ENCODE peak calls at places on chromosome 9, in five cellular contexts. B is A549, A is GM12878, R is K562, E is HepG2. P is an unnamed sample.

GRCh38 chr9:75175395-75175794 is 87.1 kb downstream of the OSTF1 start:
- ATAC-seq in R (no peak), A (no peak), E (no peak), B (no peak), P (no peak)

GRCh38 chr9:15743512-15743911 is 190.7 kb downstream of the CCDC171 start:
- ATAC-seq in B (no peak), E (no peak), A (peak; percentile 93), R (no peak), P (no peak)

GRCh38 chr9:135037521-135038250 is 49.8 kb upstream of the OLFM1 start:
- ATAC-seq in E (no peak), A (no peak), R (no peak), B (no peak), P (no peak)

GRCh38 chr9:70554881-70555280 is 140.4 kb upstream of the KLF9 start:
- ATAC-seq in B (no peak), R (no peak), A (no peak), E (no peak), P (no peak)

GRCh38 chr9:22240619-22241018 is 206.0 kb upstream of the DMRTA1 start:
- ATAC-seq in E (no peak), R (no peak), B (no peak), A (peak; percentile 83), P (no peak)

GRCh38 chr9:4086119-4087088 is 213.5 kb downstream of the GLIS3 start:
- ATAC-seq in R (no peak), A (no peak), E (no peak), B (no peak), P (no peak)

GRCh38 chr9:83130541-83130940 is 67.6 kb upstream of the RASEF start:
- ATAC-seq in B (peak; percentile 93), E (no peak), R (no peak), A (no peak), P (no peak)

GRCh38 chr9:7935666-7936065 is 136.1 kb upstream of the DMAC1 start:
- ATAC-seq in B (no peak), R (no peak), A (peak; percentile 26), E (no peak), P (no peak)

GRCh38 chr9:72441296-72442211 is 76.5 kb upstream of the ZFAND5 start:
- ATAC-seq in R (no peak), E (no peak), B (no peak), A (no peak), P (no peak)

GRCh38 chr9:116112236-116112635 is 41.4 kb upstream of the PAPPA start:
- ATAC-seq in B (no peak), R (no peak), E (no peak), A (no peak), P (no peak)

GRCh38 chr9:88775037-88775471 is 216.2 kb upstream of the S1PR3 start:
- ATAC-seq in B (peak; percentile 75), R (peak; percentile 64), A (no peak), E (no peak), P (peak; percentile 92)

GRCh38 chr9:103082494-103082893 is 87.4 kb downstream of the CYLC2 start:
- ATAC-seq in A (no peak), B (no peak), E (no peak), R (no peak), P (no peak)

GRCh38 chr9:107208121-107208520 is 75.0 kb upstream of the RAD23B start:
- ATAC-seq in R (no peak), B (no peak), E (no peak), A (peak; percentile 70), P (no peak)

GRCh38 chr9:122367065-122367464 is 3.8 kb upstream of the PTGS1 start:
- ATAC-seq in B (no peak), R (no peak), E (no peak), A (no peak), P (no peak)

GRCh38 chr9:69582544-69583297 is 89.5 kb downstream of the APBA1 start:
- ATAC-seq in E (no peak), A (no peak), R (no peak), B (no peak), P (no peak)

GRCh38 chr9:90300901-90301688 is 341.5 kb downstream of the DIRAS2 start:
- ATAC-seq in E (no peak), R (no peak), B (peak; percentile 100), A (no peak), P (peak; percentile 60)

GRCh38 chr9:127545196-127546124 is 66.6 kb upstream of the STXBP1 start:
- ATAC-seq in B (peak; percentile 76), R (no peak), A (peak; percentile 93), E (peak; percentile 92), P (peak; percentile 50)

GRCh38 chr9:81827616-81828296 is 100.5 kb upstream of the SPATA31D4 start:
- ATAC-seq in E (no peak), B (no peak), R (no peak), A (no peak), P (no peak)

GRCh38 chr9:88993327-88993726 is 2.1 kb downstream of the S1PR3 start:
- ATAC-seq in E (peak; percentile 64), B (no peak), A (no peak), R (no peak), P (no peak)

GRCh38 chr9:36268007-36268427 is 9.8 kb upstream of the GNE start:
- ATAC-seq in E (no peak), A (no peak), R (no peak), B (no peak), P (no peak)

GRCh38 chr9:94630833-94631232 is 8.5 kb downstream of the FBP1 start:
- ATAC-seq in R (no peak), B (no peak), E (no peak), A (no peak), P (no peak)

GRCh38 chr9:126145887-126146253 is 180.8 kb upstream of the MVB12B start:
- ATAC-seq in A (no peak), R (no peak), E (peak; percentile 3), B (no peak), P (no peak)

GRCh38 chr9:19408693-19409405 is at the start of gene ACER2:
- ATAC-seq in A (peak; percentile 96), B (peak; percentile 93), E (peak; percentile 93), R (peak; percentile 94), P (peak; percentile 95)
- TF ChIP-seq POLR2A in A (peak; percentile 94), B (peak; percentile 87), E (peak; percentile 83), R (peak; percentile 89), P (peak; percentile 82)

GRCh38 chr9:112747094-112747493 is 3.5 kb upstream of the SNX30 start:
- ATAC-seq in R (no peak), B (no peak), A (no peak), E (peak; percentile 59), P (no peak)
- TF ChIP-seq EP300 in R (no peak), B (no peak), A (no peak), E (peak; percentile 25), P (no peak)

DNA sequence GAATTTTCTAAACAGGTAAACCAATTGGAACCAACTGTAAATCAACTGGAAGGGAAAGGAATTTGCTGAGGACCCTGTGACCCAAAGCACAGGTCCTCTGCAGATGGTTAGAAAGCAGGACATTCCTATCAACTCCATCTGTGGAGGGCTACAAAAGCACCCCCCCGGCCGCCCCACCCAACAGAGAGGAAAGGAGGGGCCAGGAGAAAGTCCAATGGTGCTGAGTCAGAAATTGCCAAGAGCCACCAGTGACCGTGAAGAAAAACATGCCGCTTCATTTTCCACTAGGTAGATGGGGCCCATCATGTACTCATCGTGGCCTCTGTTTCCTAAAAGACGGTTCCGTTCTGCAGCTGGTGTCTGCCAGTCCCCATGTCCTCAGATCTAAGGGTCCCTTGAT is 66.3 kb downstream of the RAPGEF1 start:
- ATAC-seq in E (no peak), A (no peak), B (no peak), R (no peak), P (no peak)
- TF ChIP-seq POLR2A in E (no peak), A (no peak), B (no peak), R (no peak), P (no peak)

GRCh38 chr9:130150779-130151381 is 21.3 kb upstream of the NCS1 start:
- ATAC-seq in B (peak; percentile 33), E (no peak), R (peak; percentile 21), A (no peak), P (no peak)
- TF ChIP-seq EP300 in B (no peak), E (no peak), R (peak; percentile 37), A (no peak), P (no peak)

DNA sequence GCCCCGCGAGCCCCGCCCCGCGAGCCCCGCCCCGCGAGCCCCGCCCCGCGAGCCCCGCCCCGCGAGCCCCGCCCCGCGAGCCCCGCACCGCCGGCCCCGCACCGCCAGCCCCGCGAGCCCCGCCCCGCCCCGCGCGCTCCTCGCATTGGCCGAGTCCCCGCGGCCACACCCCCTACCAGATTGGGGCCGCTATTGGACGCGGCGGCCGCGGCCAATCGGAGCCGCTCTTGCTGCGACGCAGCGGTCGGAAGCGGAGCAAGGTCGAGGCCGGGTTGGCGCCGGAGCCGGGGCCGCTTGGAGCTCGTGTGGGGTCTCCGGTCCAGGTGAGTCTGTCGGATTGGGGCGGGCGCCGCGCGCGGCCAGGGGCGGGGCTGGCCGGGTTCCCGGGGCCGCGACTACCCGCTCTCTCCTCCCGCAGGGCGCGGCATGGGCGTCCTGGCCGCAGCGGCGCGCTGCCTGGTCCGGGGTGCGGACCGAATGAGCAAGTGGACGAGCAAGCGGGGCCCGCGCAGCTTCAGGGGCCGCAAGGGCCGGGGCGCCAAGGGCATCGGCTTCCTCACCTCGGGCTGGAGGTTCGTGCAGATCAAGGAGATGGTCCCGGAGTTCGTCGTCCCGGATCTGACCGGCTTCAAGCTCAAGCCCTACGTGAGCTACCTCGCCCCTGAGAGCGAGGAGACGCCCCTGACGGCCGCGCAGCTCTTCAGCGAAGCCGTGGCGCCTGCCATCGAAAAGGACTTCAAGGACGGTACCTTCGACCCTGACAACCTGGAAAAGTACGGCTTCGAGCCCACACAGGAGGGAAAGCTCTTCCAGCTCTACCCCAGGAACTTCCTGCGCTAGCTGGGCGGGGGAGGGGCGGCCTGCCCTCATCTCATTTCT is at the start of gene MRPL41:
- ATAC-seq in E (peak; percentile 84), B (peak; percentile 81), R (peak; percentile 91), A (peak; percentile 96), P (peak; percentile 95)
- TF ChIP-seq POLR2A in E (peak; percentile 71), B (peak; percentile 78), R (peak; percentile 81), A (peak; percentile 94), P (peak; percentile 88)

GRCh38 chr9:114803459-114803858 is 2.4 kb downstream of the TNFSF15 start:
- ATAC-seq in B (no peak), E (no peak), R (no peak), A (no peak), P (no peak)

GRCh38 chr9:114806571-114806970 is 732 bp upstream of the TNFSF15 start:
- ATAC-seq in A (peak; percentile 61), R (no peak), B (no peak), E (no peak), P (no peak)

GRCh38 chr9:114803886-114804285 is 2.0 kb downstream of the TNFSF15 start:
- ATAC-seq in E (no peak), A (no peak), B (no peak), R (no peak), P (no peak)

GRCh38 chr9:114805670-114806551 is at the start of gene TNFSF15:
- ATAC-seq in R (no peak), B (peak; percentile 57), E (peak; percentile 94), A (peak; percentile 91), P (peak; percentile 46)

DNA sequence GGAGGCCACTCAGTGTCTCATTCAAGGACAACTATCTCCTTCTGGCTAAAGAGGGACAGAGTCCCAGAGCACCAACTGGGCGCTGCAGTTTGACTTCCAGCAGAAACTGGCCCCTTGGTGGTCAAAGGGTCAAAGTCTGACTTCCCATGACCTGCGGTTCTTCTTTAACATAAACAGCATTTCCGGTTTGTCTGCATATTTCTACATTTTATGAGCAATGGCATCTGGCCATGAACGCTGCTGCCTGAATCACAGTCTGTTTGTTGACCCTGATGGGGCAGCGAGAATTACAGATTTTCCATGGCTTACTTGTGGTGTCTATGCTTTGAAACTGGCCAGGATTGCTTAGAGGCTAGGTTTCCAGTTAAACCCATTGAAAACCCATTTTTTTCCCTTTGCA is 1.3 kb downstream of the TNFSF15 start:
- ATAC-seq in R (no peak), A (no peak), B (peak; percentile 38), E (peak; percentile 30), P (no peak)
- TF ChIP-seq EP300 in R (no peak), A (no peak), B (peak; percentile 55), E (no peak), P (no peak)

GRCh38 chr9:33431420-33431819 is 16.0 kb downstream of the AQP3 start:
- ATAC-seq in R (no peak), E (no peak), B (no peak), A (no peak), P (no peak)
- TF ChIP-seq POLR2A in R (no peak), E (no peak), B (no peak), A (no peak), P (no peak)